ENCODE peak calls at places on chromosome 16, in nine cellular contexts. O, W, S, R, N, G, K, U and E are unnamed samples. For H3K4me1, the result is how much of the 10 kb centered on the place peaks cover.

GRCh38 chr16:89410794-89411309 is 79.5 kb downstream of the ANKRD11 start:
- DNase-seq in R (no peak), N (no peak), K (no peak), U (no peak), W (peak), S (peak), O (no peak), G (peak), E (peak)

GRCh38 chr16:23838485-23839142 is 2.8 kb downstream of the PRKCB start:
- DNase-seq in W (no peak), U (no peak), O (no peak), S (no peak), G (no peak), N (no peak), K (no peak), R (no peak), E (no peak)

GRCh38 chr16:52099382-52099781 is 447.6 kb downstream of the TOX3 start:
- DNase-seq in N (no peak), U (no peak), O (no peak), G (no peak), R (no peak), K (no peak), W (no peak), S (no peak), E (no peak)

GRCh38 chr16:1560153-1560552 is 26.7 kb downstream of the TMEM204 start:
- DNase-seq in S (no peak), O (no peak), U (no peak), G (no peak), N (no peak), K (no peak), W (no peak), R (no peak), E (no peak)

GRCh38 chr16:88566158-88566557 is 4.0 kb upstream of the ZC3H18 start:
- DNase-seq in R (no peak), K (no peak), O (no peak), N (peak), W (no peak), U (no peak), S (no peak), G (no peak), E (no peak)

GRCh38 chr16:49754495-49755290 is 101.2 kb downstream of the ZNF423 start:
- DNase-seq in U (peak), N (no peak), K (no peak), S (peak), G (peak), O (no peak), R (peak), W (peak), E (no peak)

GRCh38 chr16:51049276-51049675 is 101.8 kb downstream of the SALL1 start:
- DNase-seq in K (no peak), R (no peak), U (no peak), W (no peak), S (no peak), O (no peak), N (no peak), G (no peak), E (no peak)

GRCh38 chr16:89491238-89491869 is 993 bp upstream of the ANKRD11 start:
- DNase-seq in W (no peak), G (no peak), O (peak), S (no peak), N (no peak), U (no peak), R (no peak), K (no peak), E (no peak)

GRCh38 chr16:77589071-77589755 is 133.1 kb upstream of the NUDT7 start:
- DNase-seq in S (no peak), U (peak), K (no peak), G (no peak), R (no peak), N (no peak), W (no peak), O (no peak), E (no peak)

GRCh38 chr16:84048306-84048705 is 5.7 kb upstream of the SLC38A8 start:
- DNase-seq in N (peak), G (no peak), K (no peak), W (no peak), R (no peak), U (no peak), O (peak), S (no peak), E (peak)

GRCh38 chr16:46743232-46743719 is 4.9 kb downstream of the MYLK3 start:
- DNase-seq in S (no peak), K (no peak), W (no peak), O (no peak), N (no peak), R (no peak), U (no peak), G (no peak), E (no peak)

GRCh38 chr16:81654346-81654745 is 124.7 kb upstream of the PLCG2 start:
- DNase-seq in R (no peak), N (no peak), G (no peak), W (no peak), O (peak), K (no peak), U (no peak), S (no peak), E (no peak)

GRCh38 chr16:89261691-89262563 is 44.4 kb downstream of the ZNF778 start:
- DNase-seq in S (no peak), N (no peak), K (no peak), R (no peak), W (no peak), O (no peak), U (no peak), G (no peak), E (no peak)

GRCh38 chr16:52705192-52705591 is 158.2 kb upstream of the TOX3 start:
- DNase-seq in S (no peak), N (no peak), W (no peak), U (no peak), O (no peak), G (no peak), R (no peak), K (no peak), E (no peak)

GRCh38 chr16:84643677-84644076 is 4.6 kb upstream of the KLHL36 start:
- DNase-seq in U (no peak), R (peak), O (no peak), S (no peak), K (no peak), G (no peak), W (no peak), N (no peak), E (no peak)

GRCh38 chr16:80544326-80544725 is 3.5 kb downstream of the DYNLRB2 start:
- DNase-seq in R (no peak), W (no peak), S (no peak), O (peak), U (no peak), N (no peak), K (no peak), G (no peak), E (no peak)

GRCh38 chr16:63461248-63461841 is 1425.1 kb upstream of the CDH8 start:
- DNase-seq in O (peak), K (no peak), N (no peak), G (peak), U (no peak), R (peak), S (no peak), W (no peak), E (no peak)

DNA sequence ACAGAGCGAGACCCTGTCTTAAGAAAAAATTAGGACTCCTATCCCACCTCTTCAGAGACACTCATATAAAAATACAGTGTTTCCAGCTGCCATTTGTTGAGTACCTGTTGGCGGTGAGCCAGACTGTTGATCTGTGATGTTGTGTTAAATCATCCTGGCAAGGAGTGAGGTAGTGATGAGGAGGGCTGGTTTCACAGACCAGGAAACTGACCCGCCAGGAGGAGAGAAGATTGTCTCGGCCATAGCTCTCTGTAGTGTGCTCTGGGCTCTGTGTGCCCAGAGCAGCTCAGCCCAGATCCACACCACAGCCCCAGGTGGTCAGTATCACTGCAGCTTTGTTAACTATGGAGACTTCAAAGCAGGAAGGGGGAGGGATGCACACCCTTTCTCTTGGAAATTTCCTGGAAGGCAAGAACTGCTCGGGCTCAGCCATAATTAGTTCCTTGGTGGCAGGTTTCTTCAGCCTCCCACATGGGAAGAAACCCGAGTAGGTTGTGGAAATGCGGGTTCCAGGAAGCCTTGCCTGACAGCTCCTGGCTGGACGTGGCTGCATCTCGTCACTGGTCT is 343.0 kb downstream of the SNX29 start:
- DNase-seq in G (no peak), R (no peak), S (no peak), W (no peak), U (no peak), N (no peak), K (no peak), O (no peak), E (no peak)
- H3K4me1 ChIP-seq in G (under half), R (under half), S (under half), W (under half), U (under half), N (under half), K (under half), O (under half), E (under half)

DNA sequence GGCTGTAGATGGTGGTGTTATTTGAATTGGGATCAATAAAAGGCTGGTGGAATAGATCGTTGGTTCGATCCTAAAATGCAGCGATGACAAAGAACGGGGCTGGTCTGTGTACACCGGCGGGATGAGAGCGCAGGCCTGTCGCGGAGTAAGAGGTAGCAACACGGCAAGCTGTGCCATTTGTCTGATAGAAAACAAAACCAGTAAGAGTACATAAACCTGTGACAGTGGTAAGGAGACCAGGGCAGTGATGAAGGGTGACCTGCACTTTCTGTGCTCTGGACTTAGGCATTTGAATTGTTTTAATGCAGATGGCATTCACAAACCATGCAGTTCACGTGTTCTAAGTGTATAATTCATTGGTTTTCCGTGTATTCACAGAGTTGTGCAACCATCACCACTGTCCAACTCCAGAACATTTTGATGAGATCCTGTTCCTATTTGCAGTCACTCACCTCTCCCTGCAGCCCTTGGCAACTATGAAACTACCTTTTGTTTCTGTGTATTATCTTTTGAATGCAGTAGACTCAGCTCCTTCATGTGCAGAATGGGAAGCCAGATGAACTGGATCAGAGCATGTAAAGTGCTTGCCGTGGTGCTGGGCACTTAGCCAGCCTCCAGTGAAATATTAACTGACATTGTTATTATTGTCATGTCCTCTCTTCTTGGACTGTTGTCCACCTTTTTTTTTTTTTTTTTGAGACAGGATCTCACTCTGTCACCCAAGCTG is 286.1 kb downstream of the SNX29 start:
- DNase-seq in W (peak), N (no peak), R (no peak), O (no peak), S (no peak), U (no peak), G (no peak), K (no peak), E (no peak)
- H3K4me1 ChIP-seq in W (under half), N (under half), R (under half), O (under half), S (under half), U (under half), G (under half), K (under half), E (under half)

DNA sequence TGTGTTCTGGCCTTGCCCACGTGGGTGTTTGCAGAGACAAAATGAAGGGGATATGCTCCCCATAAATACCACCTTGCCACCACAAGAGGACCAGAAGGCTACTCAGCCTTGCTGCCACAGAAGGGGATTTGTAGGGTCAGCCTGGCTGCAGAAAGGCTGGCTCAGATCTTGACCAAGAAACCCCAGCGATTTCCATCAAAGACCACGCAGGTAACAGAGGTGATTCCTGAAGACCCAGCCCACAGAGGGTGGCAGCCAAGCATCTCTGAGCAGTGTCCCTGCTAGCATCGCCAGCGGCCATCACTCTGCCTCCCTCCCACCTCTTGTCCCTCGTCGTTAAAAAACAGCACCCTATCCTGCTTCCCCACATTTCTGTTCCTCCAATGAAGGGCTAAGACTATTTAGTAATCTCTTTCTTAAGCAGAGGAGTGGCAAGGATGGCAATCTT is 54.9 kb downstream of the BEAN1 start:
- DNase-seq in W (no peak), N (no peak), G (peak), K (no peak), R (no peak), O (no peak), S (no peak), U (no peak), E (no peak)
- H3K4me1 ChIP-seq in W (under half), N (under half), G (under half), K (under half), R (under half), O (under half), S (under half), U (under half), E (under half)

GRCh38 chr16:57534881-57535658 is 1.3 kb downstream of the CCDC102A start:
- DNase-seq in O (no peak), S (no peak), G (peak), U (no peak), R (no peak), N (no peak), K (no peak), W (no peak), E (peak)

GRCh38 chr16:57535680-57536305 is 578 bp downstream of the CCDC102A start:
- DNase-seq in O (peak), N (peak), U (peak), W (peak), S (peak), K (peak), R (peak), G (peak), E (peak)

GRCh38 chr16:57537194-57537505 is 779 bp upstream of the CCDC102A start:
- DNase-seq in S (no peak), N (no peak), R (no peak), G (no peak), O (no peak), W (no peak), K (no peak), U (no peak), E (no peak)

GRCh38 chr16:57537596-57538234 is 1.3 kb upstream of the CCDC102A start:
- DNase-seq in R (no peak), S (no peak), O (no peak), G (no peak), U (no peak), W (no peak), N (no peak), K (no peak), E (peak)

GRCh38 chr16:57536306-57537193 is at the start of gene CCDC102A:
- DNase-seq in N (no peak), W (no peak), U (no peak), S (peak), R (peak), O (peak), G (no peak), K (no peak), E (peak)
- H3K4me1 ChIP-seq in N (under half), W (under half), U (under half), S (under half), R (under half), O (under half), G (under half), K (under half), E (half or more)